ENCODE peak calls at places on chromosomes 4 and X, in six cellular contexts. One of them, this sample, is unnamed.

GRCh38 chrX:77447339-77448149 is at the start of gene FGF16:
- DNase-seq in HCT116: no peak
- DNase-seq in IMR-90: no peak
- DNase-seq in breast epithelium: no peak
- DNase-seq in transverse colon: no peak
- DNase-seq in stomach: no peak
- DNase-seq in this sample: peak; percentile 61

GRCh38 chr4:101818362-101818761 is 27.8 kb downstream of the BANK1 start:
- DNase-seq in stomach: no peak
- DNase-seq in transverse colon: no peak
- DNase-seq in HCT116: no peak
- DNase-seq in IMR-90: peak; percentile 6
- DNase-seq in breast epithelium: no peak
- DNase-seq in this sample: no peak

GRCh38 chrX:150489359-150490015 is 78.9 kb upstream of the MTM1 start:
- DNase-seq in stomach: no peak
- DNase-seq in IMR-90: no peak
- DNase-seq in HCT116: no peak
- DNase-seq in breast epithelium: no peak
- DNase-seq in transverse colon: no peak
- DNase-seq in this sample: no peak

GRCh38 chrX:7514871-7515599 is 327.9 kb upstream of the VCX start:
- DNase-seq in transverse colon: no peak
- DNase-seq in breast epithelium: no peak
- DNase-seq in IMR-90: no peak
- DNase-seq in stomach: no peak
- DNase-seq in HCT116: no peak
- DNase-seq in this sample: no peak

GRCh38 chr4:57490520-57490919 is 380.3 kb upstream of the IGFBP7 start:
- DNase-seq in stomach: no peak
- DNase-seq in IMR-90: no peak
- DNase-seq in transverse colon: no peak
- DNase-seq in HCT116: no peak
- DNase-seq in breast epithelium: peak; percentile 65
- DNase-seq in this sample: no peak

GRCh38 chr4:162954976-162955375 is 211.7 kb downstream of the NAF1 start:
- DNase-seq in HCT116: no peak
- DNase-seq in transverse colon: no peak
- DNase-seq in stomach: no peak
- DNase-seq in breast epithelium: no peak
- DNase-seq in IMR-90: no peak
- DNase-seq in this sample: no peak

GRCh38 chr4:62522273-62522672 is 1322.1 kb downstream of the ADGRL3 start:
- DNase-seq in transverse colon: no peak
- DNase-seq in stomach: no peak
- DNase-seq in IMR-90: no peak
- DNase-seq in breast epithelium: no peak
- DNase-seq in HCT116: no peak
- DNase-seq in this sample: no peak

GRCh38 chrX:125998432-125998831 is 167.7 kb downstream of the DCAF12L2 start:
- DNase-seq in breast epithelium: no peak
- DNase-seq in HCT116: no peak
- DNase-seq in IMR-90: no peak
- DNase-seq in stomach: no peak
- DNase-seq in transverse colon: no peak
- DNase-seq in this sample: no peak

GRCh38 chrX:11893933-11894710 is 136.1 kb downstream of the MSL3 start:
- DNase-seq in stomach: no peak
- DNase-seq in HCT116: no peak
- DNase-seq in IMR-90: no peak
- DNase-seq in transverse colon: no peak
- DNase-seq in breast epithelium: no peak
- DNase-seq in this sample: no peak

GRCh38 chrX:141903400-141904155 is at the start of gene MAGEC1:
- DNase-seq in IMR-90: no peak
- DNase-seq in breast epithelium: no peak
- DNase-seq in transverse colon: no peak
- DNase-seq in stomach: no peak
- DNase-seq in HCT116: no peak
- DNase-seq in this sample: no peak
- TF ChIP-seq POLR2A in IMR-90: no peak
- TF ChIP-seq POLR2A in breast epithelium: no peak
- TF ChIP-seq POLR2A in transverse colon: no peak
- TF ChIP-seq POLR2A in stomach: no peak
- TF ChIP-seq POLR2A in HCT116: no peak
- TF ChIP-seq POLR2A in this sample: no peak

GRCh38 chr4:153638999-153639398 is 45.1 kb upstream of the TLR2 start:
- DNase-seq in stomach: no peak
- DNase-seq in breast epithelium: no peak
- DNase-seq in IMR-90: no peak
- DNase-seq in transverse colon: no peak
- DNase-seq in HCT116: no peak
- DNase-seq in this sample: no peak

GRCh38 chr4:153637201-153637600 is 46.9 kb upstream of the TLR2 start:
- DNase-seq in IMR-90: no peak
- DNase-seq in stomach: no peak
- DNase-seq in breast epithelium: no peak
- DNase-seq in HCT116: no peak
- DNase-seq in transverse colon: no peak
- DNase-seq in this sample: no peak

GRCh38 chr4:153640476-153640802 is 43.6 kb upstream of the TLR2 start:
- DNase-seq in IMR-90: no peak
- DNase-seq in HCT116: no peak
- DNase-seq in breast epithelium: no peak
- DNase-seq in stomach: no peak
- DNase-seq in transverse colon: no peak
- DNase-seq in this sample: no peak

GRCh38 chr4:153639556-153640475 is 44.3 kb upstream of the TLR2 start:
- DNase-seq in transverse colon: no peak
- DNase-seq in HCT116: no peak
- DNase-seq in IMR-90: no peak
- DNase-seq in stomach: no peak
- DNase-seq in breast epithelium: no peak
- DNase-seq in this sample: no peak

DNA sequence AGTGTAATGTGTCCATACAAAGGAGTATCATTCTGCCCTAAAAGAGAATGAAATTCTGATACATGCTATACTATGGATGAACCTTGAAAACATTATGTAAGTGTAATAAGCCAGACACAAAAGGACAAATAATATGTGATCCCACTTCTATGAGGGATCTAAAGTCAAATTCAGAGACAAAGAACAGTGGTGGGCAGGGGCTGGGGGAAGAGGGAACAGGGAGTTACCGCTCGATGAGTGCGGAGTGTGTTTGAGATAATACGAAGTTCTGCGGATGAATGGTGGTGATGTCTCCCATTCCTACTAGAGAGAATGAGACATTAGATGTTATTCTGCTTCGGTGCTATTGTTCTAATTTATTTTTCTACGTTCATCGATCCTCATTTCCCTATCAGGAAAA is 46.1 kb upstream of the TLR2 start:
- DNase-seq in IMR-90: no peak
- DNase-seq in HCT116: no peak
- DNase-seq in transverse colon: no peak
- DNase-seq in stomach: no peak
- DNase-seq in breast epithelium: no peak
- DNase-seq in this sample: no peak
- TF ChIP-seq POLR2A in IMR-90: no peak
- TF ChIP-seq POLR2A in HCT116: no peak
- TF ChIP-seq POLR2A in transverse colon: no peak
- TF ChIP-seq POLR2A in stomach: no peak
- TF ChIP-seq POLR2A in breast epithelium: no peak
- TF ChIP-seq POLR2A in this sample: no peak

DNA sequence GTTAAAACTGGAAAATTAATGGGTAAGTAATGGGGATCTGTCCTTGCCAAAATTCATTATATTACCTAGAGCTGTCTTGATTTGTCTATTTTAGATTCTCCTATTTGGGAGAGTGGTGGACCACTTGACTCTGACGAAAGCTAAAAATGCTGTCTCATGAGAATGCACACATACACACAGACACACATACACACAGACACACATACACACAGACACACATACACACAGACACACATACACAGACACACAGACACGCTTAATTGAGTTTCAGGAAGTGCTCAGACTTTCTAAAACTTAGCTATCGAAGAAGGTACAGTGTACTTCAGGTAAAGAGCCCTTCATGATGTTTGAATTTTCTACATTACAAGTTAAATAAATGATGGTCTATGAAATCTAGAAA is 279.5 kb downstream of the ANKRD50 start:
- DNase-seq in transverse colon: no peak
- DNase-seq in HCT116: no peak
- DNase-seq in IMR-90: no peak
- DNase-seq in breast epithelium: no peak
- DNase-seq in stomach: no peak
- DNase-seq in this sample: no peak
- TF ChIP-seq POLR2A in transverse colon: no peak
- TF ChIP-seq POLR2A in HCT116: no peak
- TF ChIP-seq POLR2A in IMR-90: no peak
- TF ChIP-seq POLR2A in breast epithelium: no peak
- TF ChIP-seq POLR2A in stomach: no peak
- TF ChIP-seq POLR2A in this sample: no peak

GRCh38 chr4:139011220-139011950 is 4.2 kb upstream of the NOCT start:
- DNase-seq in IMR-90: no peak
- DNase-seq in HCT116: no peak
- DNase-seq in stomach: no peak
- DNase-seq in breast epithelium: no peak
- DNase-seq in transverse colon: peak; percentile 80
- DNase-seq in this sample: no peak

GRCh38 chr4:139015269-139015947 is at the start of gene NOCT:
- DNase-seq in IMR-90: peak; percentile 94
- DNase-seq in breast epithelium: peak; percentile 88
- DNase-seq in HCT116: peak; percentile 82
- DNase-seq in transverse colon: peak; percentile 92
- DNase-seq in stomach: peak; percentile 92
- DNase-seq in this sample: peak; percentile 93

GRCh38 chr4:139017861-139018260 is 2.3 kb downstream of the NOCT start:
- DNase-seq in transverse colon: no peak
- DNase-seq in IMR-90: no peak
- DNase-seq in breast epithelium: no peak
- DNase-seq in HCT116: no peak
- DNase-seq in stomach: no peak
- DNase-seq in this sample: no peak

GRCh38 chr4:139015948-139016451 is 419 bp downstream of the NOCT start:
- DNase-seq in stomach: peak; percentile 56
- DNase-seq in IMR-90: peak; percentile 20
- DNase-seq in HCT116: no peak
- DNase-seq in breast epithelium: no peak
- DNase-seq in transverse colon: peak; percentile 52
- DNase-seq in this sample: no peak

DNA sequence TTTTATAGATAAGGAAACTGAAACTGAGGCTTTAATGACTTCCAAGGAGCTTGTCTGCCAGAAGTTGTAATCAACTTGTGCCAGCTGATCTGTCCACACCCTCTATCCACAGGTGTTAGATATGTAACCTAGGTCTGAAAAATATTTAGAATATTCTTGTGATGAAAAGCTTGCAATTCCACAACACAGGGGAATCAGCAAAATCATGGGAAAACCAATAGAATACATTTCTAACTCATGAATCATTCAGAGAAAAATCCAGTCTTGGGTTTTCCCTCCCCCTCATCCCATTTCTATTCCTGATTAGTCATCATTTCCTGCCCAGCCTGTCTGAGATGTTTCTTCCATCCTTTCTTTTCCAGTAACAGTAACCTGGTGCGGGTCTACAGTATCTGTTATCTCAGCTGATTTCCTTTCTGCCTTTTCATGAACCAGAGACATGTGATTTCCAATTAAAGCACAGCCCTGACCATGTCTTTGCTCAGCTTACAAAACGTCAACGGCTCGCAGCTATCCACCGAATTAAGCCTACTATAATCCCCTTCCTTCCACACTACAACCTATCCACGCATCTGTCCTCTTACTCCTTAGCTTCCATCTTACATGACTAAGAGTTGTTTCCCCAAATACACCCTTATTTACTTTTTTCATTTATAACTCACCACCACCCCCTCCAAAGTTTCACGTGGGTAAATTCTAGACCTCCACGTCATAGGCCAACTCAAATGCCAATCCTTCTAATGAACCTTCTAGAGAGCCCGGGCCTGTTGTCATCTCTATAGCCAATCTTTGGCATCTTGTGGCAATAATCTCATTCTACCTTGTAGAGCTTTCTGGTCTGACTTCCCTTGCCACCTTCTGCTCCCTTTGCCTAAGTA is 951 bp upstream of the NOCT start:
- DNase-seq in breast epithelium: no peak
- DNase-seq in stomach: no peak
- DNase-seq in transverse colon: no peak
- DNase-seq in HCT116: peak; percentile 85
- DNase-seq in IMR-90: peak; percentile 94
- DNase-seq in this sample: no peak
- TF ChIP-seq POLR2A in breast epithelium: no peak
- TF ChIP-seq POLR2A in stomach: no peak
- TF ChIP-seq POLR2A in transverse colon: no peak
- TF ChIP-seq POLR2A in HCT116: no peak
- TF ChIP-seq POLR2A in IMR-90: no peak
- TF ChIP-seq POLR2A in this sample: no peak

DNA sequence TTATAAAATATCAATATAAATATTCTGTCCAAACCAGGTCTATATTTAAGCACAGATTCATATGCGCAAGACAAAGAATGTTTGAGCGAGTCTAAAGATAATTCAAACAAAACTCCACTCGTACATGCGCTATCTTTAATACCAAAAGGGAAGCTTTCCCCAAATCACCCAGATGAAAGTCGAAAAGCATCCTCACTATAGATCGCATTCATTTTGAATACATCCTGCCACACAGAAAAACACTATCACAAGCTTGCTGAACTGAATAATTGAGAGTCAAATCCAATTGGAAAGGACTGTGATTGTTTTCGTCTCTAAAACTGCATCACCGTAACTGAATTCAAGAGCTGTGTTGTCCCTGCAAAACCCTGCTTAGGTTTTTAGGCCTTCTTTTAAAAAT is 685 bp downstream of the TASL start:
- DNase-seq in HCT116: no peak
- DNase-seq in transverse colon: no peak
- DNase-seq in IMR-90: no peak
- DNase-seq in stomach: no peak
- DNase-seq in breast epithelium: no peak
- DNase-seq in this sample: no peak
- TF ChIP-seq POLR2A in HCT116: no peak
- TF ChIP-seq POLR2A in transverse colon: no peak
- TF ChIP-seq POLR2A in IMR-90: no peak
- TF ChIP-seq POLR2A in stomach: no peak
- TF ChIP-seq POLR2A in breast epithelium: no peak
- TF ChIP-seq POLR2A in this sample: no peak

This sample was measured in suprapubic skin.